ENCODE peak calls at places on chromosomes 3 and 15, in seven cellular contexts. G is HepG2, J is HCT116, H is GM12878, Y is SK-N-SH, C is Panc1, L is K562. B is an unnamed sample.

GRCh38 chr15:79831635-79832034 is 65.2 kb downstream of the MTHFS start:
- DNase-seq in G (no peak), J (no peak), H (no peak), Y (no peak), C (no peak), L (no peak), B (no peak)

GRCh38 chr15:60729850-60730458 is 251.0 kb upstream of the ICE2 start:
- DNase-seq in G (no peak), J (no peak), H (no peak), Y (no peak), C (no peak), L (no peak), B (no peak)

GRCh38 chr15:40414816-40415215 is 9.2 kb downstream of the IVD start:
- DNase-seq in G (no peak), J (no peak), H (no peak), Y (no peak), C (no peak), L (no peak), B (no peak)

GRCh38 chr15:38002883-38003477 is 68.5 kb downstream of the TMCO5A start:
- DNase-seq in G (peak), J (peak), H (peak), Y (no peak), C (no peak), L (no peak), B (peak)

GRCh38 chr15:40582726-40583246 is 11.3 kb upstream of the KNL1 start:
- DNase-seq in G (peak), J (peak), H (no peak), Y (no peak), C (no peak), L (peak), B (no peak)

GRCh38 chr15:97446138-97446537 is 514.4 kb upstream of the ARRDC4 start:
- DNase-seq in G (no peak), J (no peak), H (no peak), Y (no peak), C (no peak), L (no peak), B (no peak)

GRCh38 chr3:16352428-16352827 is 87.4 kb downstream of the OXNAD1 start:
- DNase-seq in G (no peak), J (no peak), H (no peak), Y (no peak), C (no peak), L (no peak), B (no peak)

GRCh38 chr3:149363053-149363452 is 14.4 kb downstream of the TM4SF1 start:
- DNase-seq in G (no peak), J (no peak), H (no peak), Y (no peak), C (no peak), L (no peak), B (no peak)

GRCh38 chr3:61053781-61054496 is 197.3 kb downstream of the FHIT start:
- DNase-seq in G (peak), J (no peak), H (no peak), Y (no peak), C (no peak), L (no peak), B (no peak)

GRCh38 chr3:178525180-178525704 is 11.0 kb upstream of the KCNMB2 start:
- DNase-seq in G (no peak), J (no peak), H (no peak), Y (no peak), C (no peak), L (no peak), B (no peak)

GRCh38 chr15:52082197-52083036 is 30.2 kb downstream of the BCL2L10 start:
- DNase-seq in G (no peak), J (no peak), H (peak), Y (no peak), C (no peak), L (no peak), B (no peak)

GRCh38 chr3:147419731-147420360 is 10.7 kb downstream of the ZIC1 start:
- DNase-seq in G (no peak), J (no peak), H (no peak), Y (no peak), C (no peak), L (no peak), B (no peak)

GRCh38 chr15:99371180-99372103 is 120.2 kb downstream of the LRRC28 start:
- DNase-seq in G (no peak), J (no peak), H (peak), Y (no peak), C (no peak), L (no peak), B (no peak)

GRCh38 chr3:44355634-44356033 is 17.1 kb downstream of the TCAIM start:
- DNase-seq in G (peak), J (no peak), H (no peak), Y (no peak), C (no peak), L (peak), B (no peak)

GRCh38 chr3:59425371-59425770 is 375.5 kb upstream of the CFAP20DC start:
- DNase-seq in G (peak), J (no peak), H (no peak), Y (no peak), C (no peak), L (no peak), B (no peak)

GRCh38 chr3:132838477-132838876 is 116.3 kb upstream of the NPHP3 start:
- DNase-seq in G (no peak), J (no peak), H (no peak), Y (no peak), C (no peak), L (no peak), B (no peak)

GRCh38 chr3:138230525-138230924 is 43.4 kb downstream of the ARMC8 start:
- DNase-seq in G (no peak), J (no peak), H (no peak), Y (no peak), C (no peak), L (no peak), B (no peak)
- TF ChIP-seq SIN3A in G (no peak), J (no peak), H (no peak), Y (no peak), C (no peak), L (no peak), B (no peak)

GRCh38 chr3:14583543-14584091 is 43.5 kb upstream of the GRIP2 start:
- DNase-seq in G (no peak), J (no peak), H (no peak), Y (no peak), C (no peak), L (no peak), B (no peak)
- TF ChIP-seq SIN3A in G (no peak), J (no peak), H (no peak), Y (no peak), C (no peak), L (no peak), B (no peak)

GRCh38 chr15:57256941-57257340 is 119.4 kb upstream of the CGNL1 start:
- DNase-seq in G (no peak), J (no peak), H (no peak), Y (no peak), C (no peak), L (no peak), B (no peak)

GRCh38 chr15:57255751-57256150 is 120.6 kb upstream of the CGNL1 start:
- DNase-seq in G (no peak), J (no peak), H (no peak), Y (no peak), C (no peak), L (no peak), B (no peak)

GRCh38 chr15:57263520-57263919 is 112.8 kb upstream of the CGNL1 start:
- DNase-seq in G (no peak), J (no peak), H (no peak), Y (no peak), C (no peak), L (no peak), B (no peak)

DNA sequence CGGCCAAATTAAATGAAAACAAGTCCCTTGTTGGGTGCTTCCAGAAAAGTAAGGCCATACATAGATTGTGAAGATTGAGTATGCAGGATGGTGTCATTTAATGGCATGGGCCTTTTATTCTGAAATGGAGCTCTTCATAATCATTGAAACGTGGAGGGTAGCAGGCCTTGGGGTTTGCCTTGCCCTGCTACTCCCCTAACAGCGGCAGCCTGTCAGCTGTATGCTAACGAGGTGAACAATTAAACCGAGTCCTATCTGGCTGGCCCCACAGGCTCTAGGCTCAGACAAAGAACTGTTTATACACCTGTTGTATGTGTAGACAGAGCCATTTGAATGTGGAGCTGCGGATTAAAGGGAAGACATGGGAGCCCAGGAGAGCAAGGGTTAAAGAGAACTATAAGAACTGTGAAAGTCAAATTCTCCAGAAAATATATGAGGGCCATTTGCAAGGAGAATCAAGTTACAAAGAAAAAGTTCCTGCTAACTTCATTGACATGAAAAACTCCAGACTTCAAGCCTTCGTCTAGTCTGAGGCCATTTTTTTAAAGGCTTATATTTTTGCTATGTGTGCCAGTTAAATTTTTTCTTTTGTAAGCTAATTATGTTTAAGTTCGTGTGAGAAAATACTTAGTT is 116.7 kb upstream of the CGNL1 start:
- DNase-seq in G (no peak), J (no peak), H (peak), Y (peak), C (no peak), L (no peak), B (peak)
- TF ChIP-seq SIN3A in G (no peak), J (no peak), H (no peak), Y (no peak), C (no peak), L (no peak), B (peak)

GRCh38 chr3:28301607-28302158 is 46.8 kb upstream of the ZCWPW2 start:
- DNase-seq in G (peak), J (no peak), H (no peak), Y (no peak), C (no peak), L (no peak), B (no peak)

GRCh38 chr3:28299705-28300104 is 48.8 kb upstream of the ZCWPW2 start:
- DNase-seq in G (no peak), J (no peak), H (no peak), Y (no peak), C (no peak), L (no peak), B (no peak)

GRCh38 chr3:28294667-28295413 is 53.4 kb downstream of the CMC1 start:
- DNase-seq in G (no peak), J (no peak), H (no peak), Y (no peak), C (no peak), L (no peak), B (no peak)

GRCh38 chr3:28295819-28296364 is 52.6 kb upstream of the ZCWPW2 start:
- DNase-seq in G (no peak), J (no peak), H (no peak), Y (no peak), C (no peak), L (no peak), B (no peak)

GRCh38 chr3:28300345-28300962 is 48.1 kb upstream of the ZCWPW2 start:
- DNase-seq in G (no peak), J (no peak), H (no peak), Y (no peak), C (no peak), L (no peak), B (no peak)
- TF ChIP-seq SIN3A in G (no peak), J (no peak), H (no peak), Y (no peak), C (no peak), L (no peak), B (no peak)

GRCh38 chr3:135995766-135996165 is 30.2 kb downstream of the PPP2R3A start:
- DNase-seq in G (no peak), J (no peak), H (no peak), Y (no peak), C (no peak), L (no peak), B (no peak)
- TF ChIP-seq SIN3A in G (no peak), J (no peak), H (no peak), Y (no peak), C (no peak), L (no peak), B (no peak)

DNA sequence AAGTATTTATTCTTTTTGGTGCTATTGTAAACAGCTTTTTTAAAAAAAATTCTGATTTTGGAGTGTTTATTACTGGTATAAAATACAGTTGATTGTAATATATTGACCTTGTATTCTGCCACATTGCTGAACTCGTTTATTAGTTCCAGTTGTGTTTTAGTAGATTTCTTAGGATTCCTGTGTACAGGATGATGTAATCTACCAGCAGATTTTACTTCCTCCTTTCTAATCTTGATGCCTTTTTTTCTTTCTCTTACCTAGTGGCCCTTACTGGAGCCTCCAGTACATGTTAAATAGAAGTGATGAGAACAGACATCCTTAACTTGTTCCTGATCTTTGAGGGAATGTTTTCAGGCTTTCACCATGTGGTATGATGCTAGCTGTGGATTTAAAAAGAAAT is 70.4 kb upstream of the KY start:
- DNase-seq in G (no peak), J (no peak), H (no peak), Y (no peak), C (no peak), L (no peak), B (no peak)
- TF ChIP-seq SIN3A in G (no peak), J (no peak), H (no peak), Y (no peak), C (no peak), L (no peak), B (no peak)

DNA sequence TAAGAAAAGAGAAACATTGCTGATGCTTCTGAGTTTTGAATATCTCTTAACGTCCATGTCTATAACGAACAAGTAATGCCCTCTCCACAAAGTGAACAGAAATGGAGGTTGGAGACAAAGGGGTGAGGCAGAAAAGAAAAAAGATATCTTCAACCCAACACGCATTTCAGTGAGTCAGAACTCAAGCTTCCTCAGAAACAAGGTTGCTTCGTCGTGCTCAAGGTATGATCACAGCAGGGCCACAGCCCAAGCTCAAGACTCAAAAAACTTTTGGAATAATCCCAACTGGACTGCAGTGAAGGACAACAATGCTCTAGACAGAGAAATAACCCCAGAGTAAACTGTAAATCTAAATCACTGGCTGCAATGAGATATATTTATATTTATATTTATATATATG is 18.9 kb downstream of the WNT5A start:
- DNase-seq in G (no peak), J (no peak), H (no peak), Y (no peak), C (no peak), L (no peak), B (peak)
- TF ChIP-seq SIN3A in G (no peak), J (no peak), H (no peak), Y (no peak), C (no peak), L (no peak), B (no peak)

DNA sequence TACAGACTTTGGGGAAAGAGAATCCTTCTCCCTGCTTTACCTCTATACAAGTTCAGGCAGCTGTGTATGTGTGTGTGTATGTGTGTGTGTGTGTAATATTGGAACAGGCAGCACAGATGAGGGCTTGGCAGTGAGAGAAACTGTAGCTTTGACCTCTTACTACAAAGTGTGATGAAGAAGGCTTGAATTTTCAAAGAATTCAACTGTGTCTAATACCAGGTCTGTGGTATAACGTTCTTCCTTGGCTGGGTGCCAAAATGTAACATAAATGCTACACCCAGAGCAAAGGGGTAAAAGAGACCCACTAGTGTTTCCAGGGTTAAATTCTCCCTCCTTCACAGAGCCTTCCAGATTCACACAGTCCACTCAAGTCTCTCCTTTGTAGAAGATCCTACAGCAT is 51.1 kb downstream of the CHST2 start:
- DNase-seq in G (no peak), J (no peak), H (no peak), Y (no peak), C (no peak), L (no peak), B (no peak)
- TF ChIP-seq SIN3A in G (no peak), J (no peak), H (no peak), Y (no peak), C (no peak), L (no peak), B (no peak)

DNA sequence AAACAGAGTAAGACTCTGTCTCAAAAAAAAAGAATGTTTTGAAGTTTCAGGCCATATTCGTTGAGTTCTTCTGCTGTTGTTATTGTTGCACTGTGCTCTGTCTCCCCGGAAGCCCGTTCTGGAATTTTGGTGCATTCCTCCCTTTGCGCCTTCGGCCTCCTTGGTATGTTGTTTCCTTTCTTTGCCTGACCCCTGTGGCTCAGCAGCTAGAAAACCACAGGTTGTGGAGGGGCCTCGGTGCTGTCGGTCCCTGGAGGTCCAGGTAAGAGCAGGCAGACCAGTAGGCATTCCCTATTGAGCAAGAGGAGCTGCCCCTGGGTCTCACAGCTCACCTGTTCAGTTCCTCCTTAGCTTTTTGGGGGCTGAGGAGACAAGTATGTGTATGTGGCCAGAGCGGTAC is 51.0 kb upstream of the DLG1 start:
- DNase-seq in G (no peak), J (no peak), H (no peak), Y (no peak), C (no peak), L (no peak), B (no peak)
- TF ChIP-seq SIN3A in G (no peak), J (no peak), H (no peak), Y (no peak), C (no peak), L (no peak), B (no peak)

DNA sequence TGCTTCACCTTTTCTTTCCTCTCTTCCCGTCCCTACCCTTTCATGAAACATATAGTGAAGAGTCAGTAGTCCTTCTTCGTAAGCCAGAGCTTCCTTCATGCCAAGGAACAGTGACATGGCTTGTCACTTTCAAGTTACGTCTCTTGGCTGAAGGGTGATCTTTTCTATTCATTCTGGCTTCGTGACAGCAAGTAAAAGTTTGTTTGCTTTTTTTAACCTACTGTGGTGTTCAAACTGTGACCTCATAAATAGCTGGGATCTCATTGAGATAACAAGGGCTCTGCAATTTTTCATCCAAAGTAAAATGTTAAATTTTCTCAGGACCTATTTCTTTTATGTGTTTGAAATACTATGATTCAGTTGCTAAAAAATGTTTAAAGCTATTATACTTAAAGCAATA is 10.5 kb downstream of the CDIN1 start:
- DNase-seq in G (no peak), J (no peak), H (no peak), Y (no peak), C (no peak), L (no peak), B (no peak)
- TF ChIP-seq SIN3A in G (no peak), J (no peak), H (no peak), Y (no peak), C (no peak), L (no peak), B (no peak)